ENCODE peak calls at places on chromosome 14, in four cellular contexts. B, A, V and P are unnamed samples.

GRCh38 chr14:69877492-69877891 is 1.7 kb upstream of the SMOC1 start:
- DNase-seq in B (no peak), A (peak; percentile 27), V (no peak), P (no peak)

GRCh38 chr14:40618225-40618898 is 988.3 kb upstream of the LRFN5 start:
- DNase-seq in B (no peak), A (no peak), V (no peak), P (no peak)

GRCh38 chr14:105314287-105315185 is at the start of gene PACS2:
- DNase-seq in B (no peak), A (peak; percentile 97), V (peak; percentile 99), P (peak; percentile 43)

GRCh38 chr14:65255583-65256443 is 153.5 kb upstream of the MAX start:
- DNase-seq in B (no peak), A (no peak), V (no peak), P (no peak)

GRCh38 chr14:104187121-104187889 is 48.9 kb downstream of the KIF26A start:
- DNase-seq in B (no peak), A (no peak), V (no peak), P (no peak)

GRCh38 chr14:26282578-26282977 is 315.3 kb downstream of the NOVA1 start:
- DNase-seq in B (no peak), A (no peak), V (no peak), P (no peak)

GRCh38 chr14:100160534-100160916 is 1.1 kb upstream of the DEGS2 start:
- DNase-seq in B (no peak), A (no peak), V (no peak), P (no peak)

GRCh38 chr14:96925422-96925821 is 128.2 kb downstream of the VRK1 start:
- DNase-seq in B (no peak), A (no peak), V (no peak), P (no peak)

DNA sequence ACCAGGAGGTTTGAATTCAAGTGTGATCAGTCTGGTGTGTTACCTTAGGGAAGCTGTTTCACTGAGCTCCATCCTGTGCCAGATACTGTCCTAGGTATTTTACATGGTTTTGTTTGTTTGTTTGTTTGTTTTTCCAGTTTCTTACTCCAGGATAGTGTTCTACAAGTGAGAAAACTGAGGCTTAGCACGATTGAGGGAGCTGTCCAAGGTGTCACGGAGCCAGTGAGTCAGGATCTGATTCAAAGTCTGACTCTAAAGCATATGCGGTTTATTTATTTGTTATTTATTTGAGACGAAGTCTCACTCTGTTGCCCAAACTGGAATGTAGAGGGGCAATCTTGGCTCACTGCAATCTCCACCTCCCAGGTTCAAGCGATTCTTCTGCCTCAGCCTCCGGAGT is 79.7 kb upstream of the GNG2 start:
- DNase-seq in B (no peak), A (no peak), V (no peak), P (no peak)
- TF ChIP-seq SPI1 in B (no peak), A (no peak), V (no peak), P (no peak)

GRCh38 chr14:73576391-73576790 is 7.4 kb downstream of the ACOT2 start:
- DNase-seq in B (no peak), A (no peak), V (no peak), P (no peak)
- TF ChIP-seq SPI1 in B (no peak), A (no peak), V (no peak), P (no peak)

GRCh38 chr14:102421366-102422057 is 58.8 kb downstream of the TECPR2 start:
- DNase-seq in B (no peak), A (no peak), V (no peak), P (no peak)
- TF ChIP-seq SPI1 in B (no peak), A (no peak), V (no peak), P (no peak)

GRCh38 chr14:46058964-46059580 is 592.5 kb downstream of the RPL10L start:
- DNase-seq in B (peak; percentile 9), A (no peak), V (no peak), P (no peak)

GRCh38 chr14:46063872-46064271 is 587.7 kb downstream of the RPL10L start:
- DNase-seq in B (no peak), A (no peak), V (no peak), P (no peak)
- TF ChIP-seq SPI1 in B (no peak), A (no peak), V (no peak), P (no peak)

GRCh38 chr14:55117816-55118441 is 11.1 kb upstream of the LGALS3 start:
- DNase-seq in B (no peak), A (no peak), V (no peak), P (no peak)
- TF ChIP-seq SPI1 in B (no peak), A (peak; percentile 50), V (no peak), P (peak; percentile 91)

DNA sequence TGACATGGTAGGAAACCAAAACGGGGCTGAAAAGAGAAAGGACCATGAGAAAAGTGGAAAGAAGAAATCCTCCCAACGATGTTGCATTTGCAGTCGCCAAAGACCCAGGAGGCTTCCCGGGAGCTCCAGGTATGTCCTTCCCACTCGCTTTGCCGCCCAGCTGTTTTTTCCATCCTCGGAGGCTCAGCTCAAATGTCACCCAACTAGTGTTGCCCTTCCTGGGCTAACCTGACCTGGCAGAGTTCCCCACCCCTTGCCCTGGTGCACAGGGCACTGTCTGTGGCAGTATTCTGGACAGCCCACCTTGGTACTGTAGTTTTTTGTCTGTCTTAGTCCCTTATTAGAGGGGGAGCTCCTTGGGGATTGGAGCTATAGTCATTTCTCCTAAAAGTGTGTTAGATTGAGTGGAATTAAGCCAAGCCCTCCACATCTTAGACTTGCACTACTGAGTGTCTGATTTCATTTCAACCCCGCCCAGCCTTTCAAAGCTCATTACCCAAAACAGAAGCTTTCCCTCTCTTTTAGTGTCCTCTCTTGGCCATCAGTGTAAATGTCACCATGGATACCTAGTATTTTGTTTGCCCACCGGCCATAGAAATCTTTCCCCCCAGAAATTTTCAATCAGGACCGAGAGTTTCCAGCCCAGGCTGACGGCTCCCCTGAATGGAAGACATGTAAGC is 74.3 kb downstream of the LRRC74A start:
- DNase-seq in B (no peak), A (no peak), V (no peak), P (no peak)
- TF ChIP-seq SPI1 in B (no peak), A (no peak), V (no peak), P (no peak)

DNA sequence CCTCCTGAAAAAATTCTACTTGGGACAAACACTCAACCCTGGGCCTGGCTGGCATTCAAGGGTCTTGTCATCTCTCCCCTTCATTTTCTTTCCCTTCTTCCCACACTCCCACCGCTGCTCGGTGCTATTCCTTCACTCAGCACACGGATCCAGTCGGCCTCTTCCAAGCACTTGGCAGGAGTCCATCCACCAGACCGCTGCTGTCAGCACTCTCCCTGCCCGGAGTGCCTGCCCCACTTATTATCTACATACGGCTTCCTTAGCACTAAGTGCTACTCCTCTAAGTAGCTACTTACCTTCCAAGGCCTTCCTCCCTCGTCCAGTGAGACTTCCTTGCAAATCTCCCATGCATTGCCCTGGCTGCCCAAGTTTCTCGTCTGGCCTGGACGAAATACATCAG is 29.8 kb downstream of the CALM1 start:
- DNase-seq in B (no peak), A (no peak), V (no peak), P (no peak)
- TF ChIP-seq SPI1 in B (no peak), A (no peak), V (no peak), P (no peak)